ENCODE peak calls at places on chromosomes 6 and 20, in eight cellular contexts. N is H9; V is Peyer's patch; E is right atrium auricular region; M is CD8-positive, alpha-beta T cell; K is HAP-1; U is naive thymus-derived CD4-positive, alpha-beta T cell; F is right cardiac atrium. I is an unnamed sample. For H3K4me1, the result is how much of the 10 kb centered on the place peaks cover.

GRCh38 chr6:53926505-53926904 is 131.7 kb downstream of the LRRC1 start:
- DNase-seq in N (no peak), V (no peak), E (no peak), M (no peak), K (no peak), U (no peak), F (no peak), I (no peak)

GRCh38 chr6:165987483-165988305 is 180.0 kb downstream of the TBXT start:
- DNase-seq in N (peak), V (no peak), E (peak), M (no peak), K (peak), U (no peak), F (peak), I (no peak)

GRCh38 chr6:105587349-105588115 is 184.7 kb upstream of the PREP start:
- DNase-seq in N (no peak), V (no peak), E (no peak), M (peak), K (no peak), U (no peak), F (no peak), I (no peak)

GRCh38 chr6:107435798-107436197 is 23.6 kb downstream of the PDSS2 start:
- DNase-seq in N (no peak), V (no peak), E (no peak), M (no peak), K (no peak), U (no peak), F (no peak), I (no peak)

GRCh38 chr6:75296811-75297779 is 12.5 kb upstream of the TMEM30A start:
- DNase-seq in N (no peak), V (no peak), E (no peak), M (no peak), K (peak), U (peak), F (no peak), I (no peak)

GRCh38 chr6:148175511-148176188 is 167.0 kb upstream of the SASH1 start:
- DNase-seq in N (no peak), V (no peak), E (no peak), M (no peak), K (no peak), U (no peak), F (no peak), I (no peak)

GRCh38 chr6:107823047-107823557 is 1.0 kb downstream of the SCML4 start:
- DNase-seq in N (no peak), V (no peak), E (no peak), M (peak), K (no peak), U (peak), F (no peak), I (peak)

GRCh38 chr6:56595490-56596122 is 47.1 kb downstream of the DST start:
- DNase-seq in N (peak), V (no peak), E (no peak), M (peak), K (peak), U (peak), F (peak), I (no peak)

GRCh38 chr20:47265214-47265613 is 91.3 kb downstream of the ZMYND8 start:
- DNase-seq in N (no peak), V (no peak), E (no peak), M (no peak), K (no peak), U (no peak), F (no peak), I (no peak)

GRCh38 chr20:56516631-56517030 is 7.9 kb upstream of the FAM209A start:
- DNase-seq in N (no peak), V (no peak), E (no peak), M (no peak), K (no peak), U (no peak), F (no peak), I (no peak)

GRCh38 chr6:32082951-32083350 is 26.2 kb downstream of the TNXB start:
- DNase-seq in N (no peak), V (no peak), E (peak), M (no peak), K (no peak), U (no peak), F (peak), I (no peak)

GRCh38 chr6:12010635-12011275 is 1.4 kb upstream of the HIVEP1 start:
- DNase-seq in N (peak), V (peak), E (peak), M (no peak), K (peak), U (no peak), F (peak), I (no peak)

GRCh38 chr6:63440594-63440993 is 120.8 kb upstream of the LGSN start:
- DNase-seq in N (no peak), V (no peak), E (no peak), M (no peak), K (no peak), U (no peak), F (no peak), I (no peak)

GRCh38 chr6:6277418-6277817 is 43.0 kb downstream of the F13A1 start:
- DNase-seq in N (no peak), V (no peak), E (no peak), M (no peak), K (no peak), U (no peak), F (no peak), I (no peak)

GRCh38 chr6:148548065-148548748 is 198.6 kb upstream of the UST start:
- DNase-seq in N (no peak), V (no peak), E (no peak), M (no peak), K (no peak), U (no peak), F (peak), I (no peak)

GRCh38 chr20:25038103-25038410 is 19.9 kb downstream of the ACSS1 start:
- DNase-seq in N (no peak), V (no peak), E (no peak), M (no peak), K (no peak), U (no peak), F (no peak), I (no peak)

GRCh38 chr20:54268941-54269340 is 61.1 kb downstream of the PFDN4 start:
- DNase-seq in N (peak), V (no peak), E (no peak), M (no peak), K (no peak), U (no peak), F (no peak), I (no peak)

GRCh38 chr20:9974324-9974723 is 60.5 kb upstream of the ANKEF1 start:
- DNase-seq in N (no peak), V (no peak), E (no peak), M (no peak), K (no peak), U (no peak), F (no peak), I (no peak)

GRCh38 chr20:38302721-38303120 is 1.2 kb upstream of the BPI start:
- DNase-seq in N (no peak), V (no peak), E (no peak), M (no peak), K (no peak), U (no peak), F (no peak), I (no peak)
- H3K4me1 ChIP-seq in N (under half), V (under half), E (under half), M (under half), K (under half), U (under half), F (under half), I (under half)

GRCh38 chr20:38843346-38843745 is 37.8 kb downstream of the PPP1R16B start:
- DNase-seq in N (no peak), V (no peak), E (no peak), M (no peak), K (no peak), U (no peak), F (no peak), I (no peak)
- H3K4me1 ChIP-seq in N (under half), V (under half), E (under half), M (half or more), K (under half), U (half or more), F (under half), I (half or more)

DNA sequence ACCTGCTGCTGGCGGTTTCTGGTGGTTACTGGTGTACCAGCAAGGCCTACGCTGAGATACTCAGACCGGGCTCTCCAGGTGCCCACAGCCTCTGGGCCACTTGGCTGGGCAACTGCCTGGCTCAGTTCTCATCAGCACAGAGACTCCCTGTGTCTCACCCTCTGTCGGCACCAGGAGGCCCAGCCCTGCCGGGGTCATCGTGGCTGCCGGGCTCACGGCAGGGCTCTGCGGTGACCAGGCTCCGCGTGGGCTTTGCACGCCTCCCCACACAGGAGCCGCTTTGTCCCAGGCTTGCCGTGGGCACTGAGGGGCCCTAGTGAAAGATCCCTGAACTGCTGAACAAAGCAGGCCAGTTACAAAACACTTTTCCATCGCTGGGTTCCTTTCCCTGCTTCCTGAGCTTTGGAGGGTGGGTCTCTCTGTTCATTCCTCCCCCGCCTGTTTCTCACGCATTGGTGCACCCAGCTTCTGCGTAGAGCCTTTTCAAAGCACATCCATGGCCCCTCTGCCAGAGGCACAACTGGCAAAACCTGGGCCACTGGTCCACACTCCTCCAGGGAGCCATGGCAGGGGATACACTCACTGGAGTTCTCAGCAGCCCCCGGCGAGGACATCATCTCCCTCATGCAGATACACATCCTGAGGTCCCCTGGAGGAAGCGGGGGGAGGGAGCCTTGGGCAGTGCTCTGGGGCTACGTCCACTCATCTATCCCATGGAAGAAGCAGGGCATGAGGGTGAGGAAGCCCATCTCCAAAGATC is 117.0 kb downstream of the NFATC2 start:
- DNase-seq in N (no peak), V (no peak), E (no peak), M (no peak), K (no peak), U (no peak), F (no peak), I (no peak)
- H3K4me1 ChIP-seq in N (under half), V (under half), E (under half), M (under half), K (under half), U (half or more), F (under half), I (under half)

GRCh38 chr6:7906741-7907140 is 3.8 kb downstream of the TXNDC5 start:
- DNase-seq in N (no peak), V (no peak), E (no peak), M (no peak), K (no peak), U (no peak), F (no peak), I (no peak)
- H3K4me1 ChIP-seq in N (under half), V (under half), E (under half), M (under half), K (under half), U (under half), F (under half), I (under half)

GRCh38 chr20:63309261-63310071 is 16.5 kb downstream of the COL20A1 start:
- DNase-seq in N (peak), V (no peak), E (no peak), M (peak), K (peak), U (no peak), F (peak), I (no peak)
- H3K4me1 ChIP-seq in N (under half), V (under half), E (under half), M (under half), K (under half), U (under half), F (under half), I (under half)

GRCh38 chr6:154937306-154938244 is 57.5 kb upstream of the TIAM2 start:
- DNase-seq in N (peak), V (no peak), E (no peak), M (no peak), K (no peak), U (no peak), F (no peak), I (no peak)

GRCh38 chr6:154932562-154933027 is 62.5 kb upstream of the TIAM2 start:
- DNase-seq in N (no peak), V (no peak), E (no peak), M (no peak), K (no peak), U (no peak), F (no peak), I (no peak)

GRCh38 chr6:154931741-154932424 is 63.2 kb upstream of the TIAM2 start:
- DNase-seq in N (no peak), V (no peak), E (no peak), M (no peak), K (no peak), U (no peak), F (no peak), I (no peak)

GRCh38 chr6:154930490-154930889 is 64.6 kb upstream of the TIAM2 start:
- DNase-seq in N (no peak), V (no peak), E (no peak), M (no peak), K (no peak), U (no peak), F (no peak), I (no peak)

DNA sequence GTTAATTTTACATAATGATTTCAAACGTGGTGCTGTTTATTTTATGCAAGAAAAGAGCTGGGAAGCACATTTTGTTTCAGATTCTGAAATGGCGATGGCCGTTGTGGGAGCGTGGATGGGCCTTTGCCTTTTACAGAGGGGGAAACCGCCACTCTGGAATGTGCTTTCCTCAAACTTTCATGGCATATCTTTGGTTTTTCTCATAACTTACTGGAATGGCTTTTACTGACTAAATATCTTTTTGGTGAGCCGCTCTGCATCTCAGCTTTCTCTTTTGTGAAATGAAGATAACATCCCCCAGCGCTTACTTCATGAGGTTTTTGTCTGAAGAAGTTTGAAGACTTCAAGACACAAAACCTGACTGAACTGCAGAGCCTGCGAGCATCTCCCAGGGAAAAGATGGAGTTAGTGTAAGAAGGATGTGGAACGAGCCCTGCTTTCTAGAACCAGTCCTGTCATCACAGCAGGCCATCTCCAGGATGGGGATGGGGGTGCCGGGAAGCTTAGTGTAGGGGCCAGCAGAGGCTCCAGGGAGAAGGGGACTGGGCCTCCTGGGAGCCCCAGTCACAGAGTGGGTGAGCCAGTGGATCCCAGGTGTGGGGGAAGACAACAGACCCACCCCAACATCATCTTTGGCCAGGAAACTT is 61.8 kb upstream of the TIAM2 start:
- DNase-seq in N (no peak), V (no peak), E (no peak), M (no peak), K (no peak), U (no peak), F (no peak), I (no peak)
- H3K4me1 ChIP-seq in N (under half), V (under half), E (under half), M (under half), K (under half), U (under half), F (under half), I (under half)